ENCODE peak calls at places on chromosomes 3 and 15, in six cellular contexts. One of them, this sample, is unnamed.

GRCh38 chr15:26771168-26771916 is 1.5 kb downstream of the GABRB3 start:
- DNase-seq in IMR-90: no peak
- DNase-seq in H1: no peak
- DNase-seq in neuronal stem cell: peak
- DNase-seq in trophoblast cell: no peak
- DNase-seq in mesenchymal stem cell: no peak
- DNase-seq in this sample: peak

GRCh38 chr15:78414608-78415250 is 23.3 kb upstream of the IREB2 start:
- DNase-seq in IMR-90: no peak
- DNase-seq in H1: no peak
- DNase-seq in neuronal stem cell: no peak
- DNase-seq in trophoblast cell: no peak
- DNase-seq in mesenchymal stem cell: no peak
- DNase-seq in this sample: no peak

GRCh38 chr15:34754674-34755418 is at the start of gene GJD2:
- DNase-seq in IMR-90: no peak
- DNase-seq in H1: peak
- DNase-seq in neuronal stem cell: peak
- DNase-seq in trophoblast cell: no peak
- DNase-seq in mesenchymal stem cell: no peak
- DNase-seq in this sample: peak

GRCh38 chr3:33144433-33144832 is 30.6 kb downstream of the CRTAP start:
- DNase-seq in IMR-90: no peak
- DNase-seq in H1: peak
- DNase-seq in neuronal stem cell: no peak
- DNase-seq in trophoblast cell: no peak
- DNase-seq in mesenchymal stem cell: no peak
- DNase-seq in this sample: peak

GRCh38 chr15:31331389-31331788 is 4.8 kb downstream of the KLF13 start:
- DNase-seq in IMR-90: no peak
- DNase-seq in H1: no peak
- DNase-seq in neuronal stem cell: no peak
- DNase-seq in trophoblast cell: no peak
- DNase-seq in mesenchymal stem cell: no peak
- DNase-seq in this sample: no peak

GRCh38 chr15:95162069-95162468 is 930.7 kb downstream of the MCTP2 start:
- DNase-seq in IMR-90: peak
- DNase-seq in H1: no peak
- DNase-seq in neuronal stem cell: no peak
- DNase-seq in trophoblast cell: no peak
- DNase-seq in mesenchymal stem cell: peak
- DNase-seq in this sample: no peak

GRCh38 chr3:44108481-44108880 is 133.2 kb upstream of the TOPAZ1 start:
- DNase-seq in IMR-90: no peak
- DNase-seq in H1: no peak
- DNase-seq in neuronal stem cell: no peak
- DNase-seq in trophoblast cell: no peak
- DNase-seq in mesenchymal stem cell: no peak
- DNase-seq in this sample: no peak

GRCh38 chr15:75130597-75131268 is 70.9 kb upstream of the C15orf39 start:
- DNase-seq in IMR-90: no peak
- DNase-seq in H1: no peak
- DNase-seq in neuronal stem cell: no peak
- DNase-seq in trophoblast cell: no peak
- DNase-seq in mesenchymal stem cell: no peak
- DNase-seq in this sample: no peak

GRCh38 chr3:98839846-98840245 is 61.6 kb downstream of the DCBLD2 start:
- DNase-seq in IMR-90: peak
- DNase-seq in H1: no peak
- DNase-seq in neuronal stem cell: no peak
- DNase-seq in trophoblast cell: no peak
- DNase-seq in mesenchymal stem cell: no peak
- DNase-seq in this sample: no peak

GRCh38 chr3:135325726-135326245 is 530.7 kb downstream of the EPHB1 start:
- DNase-seq in IMR-90: no peak
- DNase-seq in H1: no peak
- DNase-seq in neuronal stem cell: no peak
- DNase-seq in trophoblast cell: no peak
- DNase-seq in mesenchymal stem cell: no peak
- DNase-seq in this sample: no peak

GRCh38 chr3:106401666-106402319 is 533.0 kb upstream of the CBLB start:
- DNase-seq in IMR-90: peak
- DNase-seq in H1: no peak
- DNase-seq in neuronal stem cell: no peak
- DNase-seq in trophoblast cell: no peak
- DNase-seq in mesenchymal stem cell: peak
- DNase-seq in this sample: no peak

GRCh38 chr3:58518304-58518789 is 18.6 kb downstream of the ACOX2 start:
- DNase-seq in IMR-90: no peak
- DNase-seq in H1: no peak
- DNase-seq in neuronal stem cell: no peak
- DNase-seq in trophoblast cell: no peak
- DNase-seq in mesenchymal stem cell: no peak
- DNase-seq in this sample: peak

GRCh38 chr3:128203171-128203570 is 49.9 kb downstream of the EEFSEC start:
- DNase-seq in IMR-90: no peak
- DNase-seq in H1: no peak
- DNase-seq in neuronal stem cell: no peak
- DNase-seq in trophoblast cell: no peak
- DNase-seq in mesenchymal stem cell: no peak
- DNase-seq in this sample: no peak

GRCh38 chr3:58008140-58009025 is at the start of gene FLNB:
- DNase-seq in IMR-90: peak
- DNase-seq in H1: no peak
- DNase-seq in neuronal stem cell: peak
- DNase-seq in trophoblast cell: peak
- DNase-seq in mesenchymal stem cell: peak
- DNase-seq in this sample: peak

GRCh38 chr3:31671976-31672375 is 139.3 kb downstream of the STT3B start:
- DNase-seq in IMR-90: peak
- DNase-seq in H1: no peak
- DNase-seq in neuronal stem cell: no peak
- DNase-seq in trophoblast cell: no peak
- DNase-seq in mesenchymal stem cell: no peak
- DNase-seq in this sample: no peak

GRCh38 chr3:7977245-7978103 is 524.1 kb upstream of the LMCD1 start:
- DNase-seq in IMR-90: no peak
- DNase-seq in H1: no peak
- DNase-seq in neuronal stem cell: peak
- DNase-seq in trophoblast cell: no peak
- DNase-seq in mesenchymal stem cell: no peak
- DNase-seq in this sample: peak

GRCh38 chr3:178146406-178146831 is 389.8 kb upstream of the KCNMB2 start:
- DNase-seq in IMR-90: no peak
- DNase-seq in H1: no peak
- DNase-seq in neuronal stem cell: peak
- DNase-seq in trophoblast cell: no peak
- DNase-seq in mesenchymal stem cell: no peak
- DNase-seq in this sample: no peak

GRCh38 chr3:160928183-160928718 is 172.2 kb downstream of the PPM1L start:
- DNase-seq in IMR-90: no peak
- DNase-seq in H1: no peak
- DNase-seq in neuronal stem cell: no peak
- DNase-seq in trophoblast cell: no peak
- DNase-seq in mesenchymal stem cell: no peak
- DNase-seq in this sample: peak

GRCh38 chr3:197041875-197042488 is 12.4 kb upstream of the MELTF start:
- DNase-seq in IMR-90: no peak
- DNase-seq in H1: no peak
- DNase-seq in neuronal stem cell: no peak
- DNase-seq in trophoblast cell: no peak
- DNase-seq in mesenchymal stem cell: no peak
- DNase-seq in this sample: no peak

GRCh38 chr3:72350761-72351505 is 497.3 kb downstream of the SHQ1 start:
- DNase-seq in IMR-90: no peak
- DNase-seq in H1: no peak
- DNase-seq in neuronal stem cell: no peak
- DNase-seq in trophoblast cell: no peak
- DNase-seq in mesenchymal stem cell: no peak
- DNase-seq in this sample: no peak

GRCh38 chr3:125381743-125382142 is 6.6 kb upstream of the ZNF148 start:
- DNase-seq in IMR-90: peak
- DNase-seq in H1: no peak
- DNase-seq in neuronal stem cell: no peak
- DNase-seq in trophoblast cell: no peak
- DNase-seq in mesenchymal stem cell: peak
- DNase-seq in this sample: no peak

GRCh38 chr15:84817461-84818081 is 415 bp downstream of the ALPK3 start:
- DNase-seq in IMR-90: no peak
- DNase-seq in H1: no peak
- DNase-seq in neuronal stem cell: peak
- DNase-seq in trophoblast cell: no peak
- DNase-seq in mesenchymal stem cell: peak
- DNase-seq in this sample: peak

GRCh38 chr3:39213613-39214012 is 21.2 kb upstream of the XIRP1 start:
- DNase-seq in IMR-90: no peak
- DNase-seq in H1: no peak
- DNase-seq in neuronal stem cell: no peak
- DNase-seq in trophoblast cell: no peak
- DNase-seq in mesenchymal stem cell: no peak
- DNase-seq in this sample: peak

DNA sequence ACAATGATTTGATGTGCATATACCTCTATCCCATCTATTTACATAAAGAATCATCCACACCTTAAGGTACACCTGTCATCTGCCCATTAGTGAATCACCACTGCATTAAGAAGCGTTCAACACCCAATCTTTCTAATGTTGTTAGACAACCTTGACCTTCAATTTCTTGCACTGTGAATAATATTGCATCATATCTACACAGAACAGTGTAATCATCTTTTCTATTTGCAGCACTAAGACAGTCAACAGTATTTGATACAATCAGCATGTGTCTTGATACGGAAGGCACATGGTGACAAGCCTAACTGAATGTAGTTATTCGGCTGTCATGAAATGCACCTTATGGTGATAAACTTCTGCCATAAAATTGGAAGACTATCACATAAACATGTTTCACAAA is 253.8 kb upstream of the THRB start:
- DNase-seq in IMR-90: no peak
- DNase-seq in H1: no peak
- DNase-seq in neuronal stem cell: no peak
- DNase-seq in trophoblast cell: no peak
- DNase-seq in mesenchymal stem cell: no peak
- DNase-seq in this sample: no peak
- H3K9ac ChIP-seq in IMR-90: no peak
- H3K9ac ChIP-seq in H1: no peak
- H3K9ac ChIP-seq in neuronal stem cell: no peak
- H3K9ac ChIP-seq in trophoblast cell: no peak
- H3K9ac ChIP-seq in mesenchymal stem cell: no peak
- H3K9ac ChIP-seq in this sample: no peak

GRCh38 chr15:89984421-89985010 is 16.6 kb upstream of the ZNF710 start:
- DNase-seq in IMR-90: no peak
- DNase-seq in H1: no peak
- DNase-seq in neuronal stem cell: no peak
- DNase-seq in trophoblast cell: no peak
- DNase-seq in mesenchymal stem cell: no peak
- DNase-seq in this sample: no peak
- H2AK5ac ChIP-seq in IMR-90: no peak
- H2AK5ac ChIP-seq in H1: peak
- H2AK5ac ChIP-seq in neuronal stem cell: no peak
- H2AK5ac ChIP-seq in trophoblast cell: no peak
- H2AK5ac ChIP-seq in mesenchymal stem cell: no peak
- H2AK5ac ChIP-seq in this sample: no peak

GRCh38 chr15:29682361-29682760 is 139.9 kb downstream of the TJP1 start:
- DNase-seq in IMR-90: no peak
- DNase-seq in H1: no peak
- DNase-seq in neuronal stem cell: no peak
- DNase-seq in trophoblast cell: no peak
- DNase-seq in mesenchymal stem cell: no peak
- DNase-seq in this sample: no peak

GRCh38 chr15:29682781-29683180 is 139.5 kb downstream of the TJP1 start:
- DNase-seq in IMR-90: peak
- DNase-seq in H1: no peak
- DNase-seq in neuronal stem cell: no peak
- DNase-seq in trophoblast cell: no peak
- DNase-seq in mesenchymal stem cell: no peak
- DNase-seq in this sample: no peak

GRCh38 chr15:29681486-29681845 is 140.8 kb downstream of the TJP1 start:
- DNase-seq in IMR-90: no peak
- DNase-seq in H1: no peak
- DNase-seq in neuronal stem cell: no peak
- DNase-seq in trophoblast cell: no peak
- DNase-seq in mesenchymal stem cell: no peak
- DNase-seq in this sample: no peak

GRCh38 chr15:29681946-29682345 is 140.3 kb downstream of the TJP1 start:
- DNase-seq in IMR-90: no peak
- DNase-seq in H1: no peak
- DNase-seq in neuronal stem cell: no peak
- DNase-seq in trophoblast cell: no peak
- DNase-seq in mesenchymal stem cell: no peak
- DNase-seq in this sample: no peak

DNA sequence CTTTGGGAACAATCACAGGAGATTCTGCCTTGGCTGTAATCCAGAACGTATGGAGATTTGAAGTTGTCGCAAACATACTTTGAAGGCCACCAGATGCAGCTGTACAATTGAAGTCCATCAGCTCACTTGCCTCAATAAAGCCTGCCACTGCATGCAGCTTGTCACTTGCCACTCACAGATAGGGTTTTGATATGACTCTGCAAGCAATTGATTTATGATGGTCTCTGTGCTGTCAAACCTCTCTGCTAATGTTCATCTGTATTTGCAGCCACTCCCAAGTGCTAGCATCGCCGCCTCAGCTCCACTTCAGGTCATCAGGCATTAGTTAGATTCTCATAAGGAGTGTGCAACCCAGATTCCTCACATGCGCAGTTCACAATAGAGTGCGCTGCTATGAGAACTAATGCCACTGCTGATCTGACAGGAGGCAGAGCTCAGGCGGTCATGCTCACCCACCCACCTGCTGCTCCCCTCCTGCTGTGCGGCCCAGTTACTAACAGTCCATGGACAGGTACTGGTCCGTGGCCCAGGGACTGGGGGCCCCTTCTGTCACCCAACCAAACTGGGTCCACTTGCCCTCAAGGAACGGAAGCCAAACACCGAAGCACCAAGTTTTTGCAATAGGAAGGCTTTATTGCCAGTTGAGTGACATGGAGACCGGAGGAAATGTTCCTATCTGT is 141.3 kb downstream of the TJP1 start:
- DNase-seq in IMR-90: no peak
- DNase-seq in H1: no peak
- DNase-seq in neuronal stem cell: no peak
- DNase-seq in trophoblast cell: no peak
- DNase-seq in mesenchymal stem cell: no peak
- DNase-seq in this sample: no peak
- H3K4me3 ChIP-seq in IMR-90: no peak
- H3K4me3 ChIP-seq in H1: no peak
- H3K4me3 ChIP-seq in neuronal stem cell: no peak
- H3K4me3 ChIP-seq in trophoblast cell: peak
- H3K4me3 ChIP-seq in mesenchymal stem cell: no peak
- H3K4me3 ChIP-seq in this sample: no peak

DNA sequence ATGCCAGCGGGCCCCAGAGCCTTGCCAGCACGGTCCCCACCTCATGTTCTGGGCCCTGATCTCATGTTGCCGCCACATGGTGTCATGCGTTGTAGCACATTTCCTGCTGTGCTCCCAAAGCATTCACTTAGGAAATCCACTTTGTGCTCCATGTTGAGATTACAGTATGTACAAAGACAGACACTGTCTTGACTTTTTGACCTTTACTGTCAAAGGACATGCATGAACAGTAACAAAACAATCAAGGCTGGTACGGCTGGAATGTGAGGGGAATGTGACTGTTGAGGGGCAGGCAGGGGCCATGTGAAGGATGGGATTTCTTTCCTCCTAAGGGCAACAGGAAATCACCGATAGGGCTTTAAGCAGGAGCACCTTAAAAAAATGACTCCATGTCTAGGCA is 53.3 kb upstream of the RPL32 start:
- DNase-seq in IMR-90: peak
- DNase-seq in H1: no peak
- DNase-seq in neuronal stem cell: no peak
- DNase-seq in trophoblast cell: peak
- DNase-seq in mesenchymal stem cell: no peak
- DNase-seq in this sample: peak
- H3K9ac ChIP-seq in IMR-90: no peak
- H3K9ac ChIP-seq in H1: no peak
- H3K9ac ChIP-seq in neuronal stem cell: no peak
- H3K9ac ChIP-seq in trophoblast cell: no peak
- H3K9ac ChIP-seq in mesenchymal stem cell: no peak
- H3K9ac ChIP-seq in this sample: no peak

This sample was measured in mesendoderm.